ENCODE peak calls at places on chromosomes 5 and 9, in nine cellular contexts. N, G, C, M, U, L, A, D and F are unnamed samples.

GRCh38 chr5:9444346-9444745 is 101.5 kb downstream of the SEMA5A start:
- DNase-seq in N (no peak), G (no peak), C (no peak), M (no peak), U (no peak), L (no peak), A (no peak), D (no peak), F (no peak)

GRCh38 chr5:180086816-180087426 is 15.4 kb upstream of the RNF130 start:
- DNase-seq in N (no peak), G (no peak), C (no peak), M (no peak), U (no peak), L (no peak), A (no peak), D (no peak), F (no peak)

GRCh38 chr5:141637266-141637692 is 482 bp downstream of the RELL2 start:
- DNase-seq in N (peak; percentile 42), G (no peak), C (peak; percentile 75), M (no peak), U (no peak), L (peak; percentile 47), A (peak; percentile 42), D (no peak), F (no peak)

GRCh38 chr5:81749562-81750307 is 1.2 kb downstream of the SSBP2 start:
- DNase-seq in N (peak; percentile 51), G (no peak), C (peak; percentile 76), M (peak; percentile 83), U (no peak), L (no peak), A (peak; percentile 48), D (peak; percentile 41), F (no peak)

GRCh38 chr5:170632266-170632984 is 128.6 kb downstream of the KCNIP1 start:
- DNase-seq in N (no peak), G (no peak), C (peak; percentile 58), M (no peak), U (no peak), L (no peak), A (no peak), D (no peak), F (peak; percentile 33)

GRCh38 chr9:133168432-133168831 is 4.7 kb upstream of the GBGT1 start:
- DNase-seq in N (no peak), G (no peak), C (peak; percentile 18), M (no peak), U (no peak), L (peak; percentile 45), A (no peak), D (no peak), F (no peak)

GRCh38 chr9:76371901-76372300 is 22.3 kb downstream of the RFK start:
- DNase-seq in N (no peak), G (no peak), C (no peak), M (no peak), U (no peak), L (peak; percentile 93), A (no peak), D (no peak), F (no peak)

GRCh38 chr5:179601871-179602625 is 21.4 kb downstream of the HNRNPH1 start:
- DNase-seq in N (no peak), G (no peak), C (peak; percentile 52), M (no peak), U (no peak), L (no peak), A (no peak), D (no peak), F (no peak)

GRCh38 chr5:11482011-11482410 is 422.2 kb downstream of the CTNND2 start:
- DNase-seq in N (no peak), G (no peak), C (no peak), M (no peak), U (no peak), L (no peak), A (no peak), D (no peak), F (no peak)

GRCh38 chr9:17928228-17928627 is 349.4 kb downstream of the SH3GL2 start:
- DNase-seq in N (no peak), G (no peak), C (no peak), M (no peak), U (no peak), L (no peak), A (no peak), D (no peak), F (no peak)

GRCh38 chr5:154782326-154782725 is 27.1 kb downstream of the LARP1 start:
- DNase-seq in N (peak; percentile 35), G (no peak), C (no peak), M (no peak), U (no peak), L (no peak), A (peak; percentile 51), D (no peak), F (no peak)

GRCh38 chr5:44318883-44319282 is 70.3 kb downstream of the FGF10 start:
- DNase-seq in N (no peak), G (no peak), C (no peak), M (no peak), U (no peak), L (no peak), A (no peak), D (no peak), F (no peak)

GRCh38 chr5:100902406-100903035 is 561 bp downstream of the ST8SIA4 start:
- DNase-seq in N (no peak), G (no peak), C (no peak), M (no peak), U (no peak), L (no peak), A (no peak), D (no peak), F (no peak)

GRCh38 chr5:540215-541147 is 16.2 kb upstream of the SLC9A3 start:
- DNase-seq in N (peak; percentile 6), G (no peak), C (peak; percentile 55), M (peak; percentile 51), U (no peak), L (no peak), A (peak; percentile 8), D (no peak), F (peak; percentile 28)

GRCh38 chr5:146643805-146644204 is 127.8 kb upstream of the GPR151 start:
- DNase-seq in N (no peak), G (no peak), C (no peak), M (no peak), U (no peak), L (no peak), A (peak; percentile 24), D (no peak), F (no peak)

GRCh38 chr5:178119915-178120660 is 6.8 kb downstream of the N4BP3 start:
- DNase-seq in N (no peak), G (no peak), C (no peak), M (peak; percentile 66), U (no peak), L (no peak), A (no peak), D (no peak), F (no peak)

GRCh38 chr9:79477955-79478751 is 93.6 kb upstream of the TLE4 start:
- DNase-seq in N (no peak), G (no peak), C (no peak), M (no peak), U (peak; percentile 25), L (peak; percentile 51), A (peak; percentile 17), D (no peak), F (peak; percentile 1)

GRCh38 chr5:68230285-68230684 is 14.7 kb downstream of the PIK3R1 start:
- DNase-seq in N (no peak), G (no peak), C (no peak), M (no peak), U (no peak), L (no peak), A (no peak), D (no peak), F (no peak)
- H3K4me1 ChIP-seq in N (peaks cover 64% of the 10 kb centered on the region), G (peaks cover 13% of the 10 kb centered on the region), C (peaks cover 38% of the 10 kb centered on the region), M (peaks cover 8% of the 10 kb centered on the region), U (no peaks in the 10 kb centered on the region), L (no peaks in the 10 kb centered on the region), A (peaks cover 90% of the 10 kb centered on the region), D (peaks cover 15% of the 10 kb centered on the region), F (peaks cover 4% of the 10 kb centered on the region)

DNA sequence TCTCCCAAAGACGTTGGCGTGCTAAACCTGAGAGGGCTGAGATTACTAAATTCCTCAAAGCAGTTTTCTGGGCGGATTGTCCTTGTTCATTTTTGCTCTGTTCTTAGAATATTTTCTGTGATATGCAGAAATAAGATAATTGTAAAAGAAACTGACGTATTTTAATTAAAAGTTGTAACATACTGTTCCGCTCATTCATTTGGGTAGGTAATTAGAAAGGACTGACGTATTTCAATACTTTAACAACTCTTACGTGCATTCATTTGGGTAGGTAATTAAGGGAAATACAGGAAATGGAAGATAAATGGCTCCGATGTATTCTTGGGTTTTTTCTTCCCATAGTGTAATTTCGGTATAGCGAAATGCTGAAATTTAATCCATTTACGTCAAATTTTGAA is 1.1 kb downstream of the OSTF1 start:
- DNase-seq in N (no peak), G (no peak), C (no peak), M (no peak), U (no peak), L (no peak), A (no peak), D (no peak), F (no peak)
- H3K4me1 ChIP-seq in N (peaks cover 16% of the 10 kb centered on the region), G (peaks cover 6% of the 10 kb centered on the region), C (peaks cover 60% of the 10 kb centered on the region), M (no peaks in the 10 kb centered on the region), U (peaks cover 2% of the 10 kb centered on the region), L (peaks cover 18% of the 10 kb centered on the region), A (peaks cover 54% of the 10 kb centered on the region), D (peaks cover 10% of the 10 kb centered on the region), F (no peaks in the 10 kb centered on the region)

DNA sequence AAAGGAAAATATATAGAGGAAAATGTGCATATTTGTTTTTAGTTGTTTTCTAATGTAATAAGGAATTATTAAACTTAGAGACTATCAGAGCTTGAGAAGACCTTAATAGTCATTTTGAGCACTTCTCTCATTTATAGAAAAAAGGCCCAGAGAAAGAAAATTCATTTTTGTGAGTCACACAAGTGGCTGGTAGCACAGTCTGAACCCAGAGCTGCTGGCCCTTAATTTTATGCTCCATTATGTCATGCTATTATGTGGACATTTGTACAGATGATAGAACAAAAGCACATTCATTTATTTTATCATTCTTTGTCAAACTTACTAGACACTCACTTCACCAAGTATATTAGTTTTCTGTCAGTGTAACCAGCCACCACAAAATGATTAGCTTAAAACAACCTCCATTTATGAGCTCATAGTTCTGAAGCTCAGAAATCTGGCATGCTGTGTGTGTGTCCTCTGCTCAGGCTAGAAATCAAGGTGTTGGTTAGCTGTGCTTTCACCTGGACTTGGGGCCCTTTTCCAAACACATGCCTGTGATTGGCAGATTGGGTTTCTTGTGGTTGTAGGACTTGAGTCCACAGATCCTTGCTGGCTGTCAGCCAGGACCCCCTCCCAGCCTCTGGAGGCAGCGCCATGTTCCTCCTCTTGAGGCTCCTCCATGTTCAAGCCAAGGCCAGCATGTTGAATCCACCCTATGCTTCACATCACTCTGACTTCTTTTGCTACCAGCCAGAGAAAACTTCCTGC is 188.9 kb downstream of the ARHGAP26 start:
- DNase-seq in N (no peak), G (no peak), C (no peak), M (no peak), U (no peak), L (no peak), A (no peak), D (no peak), F (no peak)
- H3K4me1 ChIP-seq in N (peaks cover 28% of the 10 kb centered on the region), G (no peaks in the 10 kb centered on the region), C (peaks cover 7% of the 10 kb centered on the region), M (no peaks in the 10 kb centered on the region), U (no peaks in the 10 kb centered on the region), L (peaks cover 26% of the 10 kb centered on the region), A (peaks cover 7% of the 10 kb centered on the region), D (peaks cover 2% of the 10 kb centered on the region), F (peaks cover 20% of the 10 kb centered on the region)

DNA sequence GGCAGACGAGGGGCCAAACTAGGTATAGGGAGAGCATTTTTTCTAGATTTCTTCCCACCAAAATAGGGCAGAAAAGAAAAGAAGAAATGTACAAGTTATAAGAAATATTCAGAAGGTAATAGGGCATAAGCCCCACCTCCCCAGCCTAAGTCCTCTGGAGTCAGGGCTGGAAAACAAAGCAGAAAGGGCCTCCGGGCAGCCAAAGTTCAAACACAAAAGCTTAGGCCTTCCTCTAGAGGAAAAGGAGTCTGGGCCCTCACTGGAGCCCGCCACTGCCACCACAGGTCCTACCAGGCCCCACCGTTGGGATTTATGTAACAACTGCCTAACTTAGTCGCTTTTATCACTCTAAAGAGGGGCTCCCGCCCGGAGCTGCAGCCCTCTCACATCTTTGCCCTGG is 27.6 kb downstream of the TBC1D2 start:
- DNase-seq in N (no peak), G (no peak), C (no peak), M (peak; percentile 26), U (no peak), L (no peak), A (no peak), D (no peak), F (peak; percentile 56)
- H3K4me1 ChIP-seq in N (no peaks in the 10 kb centered on the region), G (no peaks in the 10 kb centered on the region), C (peaks cover 11% of the 10 kb centered on the region), M (no peaks in the 10 kb centered on the region), U (peaks cover 5% of the 10 kb centered on the region), L (peaks cover 39% of the 10 kb centered on the region), A (peaks cover 55% of the 10 kb centered on the region), D (no peaks in the 10 kb centered on the region), F (peaks cover 81% of the 10 kb centered on the region)